ENCODE peak calls at places on chromosomes 12 and 14, in ten cellular contexts. P is heart left ventricle; Y is GM23248; N is ovary; G is lower lobe of right lung; M is ascending aorta; O is endothelial cell of umbilical vein; T is CD4-positive, alpha-beta memory T cell; D is CD8-positive, alpha-beta memory T cell; V is IMR-90. K is an unnamed sample.

GRCh38 chr12:115801826-115802225 is 475.7 kb downstream of the MED13L start:
- DNase-seq in G (no peak), T (no peak), O (no peak), P (no peak), D (no peak), V (no peak), N (no peak), Y (no peak), M (no peak), K (no peak)

GRCh38 chr14:91140672-91141071 is 26.8 kb downstream of the DGLUCY start:
- DNase-seq in G (no peak), V (no peak), N (no peak), Y (peak; percentile 32), D (no peak), T (no peak), M (no peak), O (peak; percentile 71), P (no peak), K (no peak)

GRCh38 chr12:106978035-106978800 is 8.7 kb downstream of the MTERF2 start:
- DNase-seq in Y (peak; percentile 73), D (no peak), G (no peak), N (peak; percentile 73), V (no peak), P (peak; percentile 68), M (no peak), O (no peak), T (no peak), K (no peak)

GRCh38 chr14:57486767-57487379 is 6.8 kb downstream of the CCDC198 start:
- DNase-seq in Y (peak; percentile 62), V (peak; percentile 41), G (no peak), O (peak; percentile 30), D (no peak), N (no peak), P (no peak), T (no peak), M (no peak), K (no peak)

GRCh38 chr12:116150001-116150400 is 127.5 kb downstream of the MED13L start:
- DNase-seq in P (no peak), N (no peak), G (no peak), O (peak; percentile 56), M (no peak), T (no peak), Y (peak; percentile 16), V (no peak), D (no peak), K (no peak)

GRCh38 chr14:52944267-52944666 is 6.6 kb downstream of the FERMT2 start:
- DNase-seq in G (no peak), V (no peak), D (no peak), O (no peak), T (no peak), P (no peak), M (no peak), N (no peak), Y (no peak), K (no peak)

GRCh38 chr12:19967486-19967885 is 400.9 kb upstream of the PDE3A start:
- DNase-seq in T (no peak), O (peak; percentile 85), P (no peak), M (no peak), Y (peak; percentile 97), G (no peak), D (no peak), V (peak; percentile 96), N (peak; percentile 24), K (no peak)

GRCh38 chr14:93019367-93019843 is 96.3 kb downstream of the ITPK1 start:
- DNase-seq in V (no peak), Y (no peak), T (no peak), G (no peak), O (no peak), D (no peak), P (no peak), M (no peak), N (peak; percentile 76), K (no peak)

GRCh38 chr14:58426819-58427288 is 477 bp downstream of the TIMM9 start:
- DNase-seq in N (peak; percentile 64), P (peak; percentile 58), Y (peak; percentile 72), V (peak; percentile 65), M (no peak), D (peak; percentile 24), O (peak; percentile 72), T (no peak), G (peak; percentile 66), K (no peak)

GRCh38 chr12:121404734-121405133 is 4.8 kb downstream of the RNF34 start:
- DNase-seq in M (no peak), O (no peak), T (no peak), P (no peak), G (no peak), N (no peak), Y (no peak), V (no peak), D (no peak), K (no peak)

GRCh38 chr12:77494306-77494705 is 336.4 kb upstream of the NAV3 start:
- DNase-seq in D (no peak), M (no peak), T (no peak), V (no peak), O (no peak), P (no peak), G (no peak), N (no peak), Y (peak; percentile 25), K (no peak)

DNA sequence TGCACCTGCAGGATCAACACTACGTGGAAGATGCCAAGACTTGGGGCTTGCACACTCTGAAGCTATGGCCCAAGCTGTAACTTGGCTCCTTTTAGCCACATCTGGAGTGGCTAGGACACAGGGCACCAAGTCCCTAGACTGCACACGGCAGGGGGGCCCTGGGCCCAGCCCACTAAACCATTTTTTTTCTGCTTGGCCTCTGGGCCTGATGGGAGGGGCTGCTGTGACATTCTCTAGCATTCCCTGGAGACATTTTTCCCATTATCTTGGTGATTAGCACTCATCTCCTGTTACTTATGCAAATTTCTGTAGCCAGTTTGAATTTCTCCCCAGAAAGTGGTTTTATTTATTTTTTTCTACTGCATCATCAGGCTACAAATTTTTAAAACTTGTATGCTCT is 1080.7 kb downstream of the LRFN5 start:
- DNase-seq in D (no peak), P (no peak), O (no peak), M (no peak), V (no peak), G (no peak), T (no peak), N (no peak), Y (no peak), K (no peak)
- H3K27ac ChIP-seq in D (no peak overlapping the region), P (no peak overlapping the region), O (no peak overlapping the region), M (no peak overlapping the region), V (no peak overlapping the region), G (no peak overlapping the region), T (no peak overlapping the region), N (no peak overlapping the region), Y (no peak overlapping the region), K (no peak overlapping the region)

GRCh38 chr12:40632933-40633332 is 59.3 kb upstream of the CNTN1 start:
- DNase-seq in M (no peak), O (no peak), P (no peak), D (no peak), G (no peak), T (no peak), V (no peak), Y (peak; percentile 9), N (no peak), K (no peak)
- H3K27me3 ChIP-seq in M (no peaks in the 10 kb centered on the region), O (no peaks in the 10 kb centered on the region), P (no peaks in the 10 kb centered on the region), D (no peaks in the 10 kb centered on the region), G (no peaks in the 10 kb centered on the region), T (no peaks in the 10 kb centered on the region), V (no peaks in the 10 kb centered on the region), Y (peaks cover 4% of the 10 kb centered on the region), N (no peaks in the 10 kb centered on the region), K (no peaks in the 10 kb centered on the region)

GRCh38 chr12:12874014-12874413 is 17.3 kb upstream of the GPRC5A start:
- DNase-seq in D (no peak), Y (no peak), G (no peak), M (no peak), O (no peak), T (no peak), V (no peak), N (no peak), P (no peak), K (no peak)

GRCh38 chr12:12871587-12872138 is 19.7 kb upstream of the GPRC5A start:
- DNase-seq in P (no peak), D (no peak), Y (no peak), V (no peak), N (no peak), M (no peak), T (no peak), G (no peak), O (no peak), K (no peak)

GRCh38 chr12:12870454-12870853 is 20.9 kb upstream of the GPRC5A start:
- DNase-seq in Y (peak; percentile 98), D (no peak), M (no peak), O (peak; percentile 84), N (no peak), G (no peak), T (no peak), V (peak; percentile 100), P (no peak), K (no peak)

GRCh38 chr12:12872934-12873275 is 18.5 kb upstream of the GPRC5A start:
- DNase-seq in T (no peak), V (peak; percentile 83), M (no peak), O (peak; percentile 43), N (no peak), Y (peak; percentile 69), G (no peak), P (no peak), D (no peak), K (no peak)

GRCh38 chr12:12872139-12872933 is 19.0 kb upstream of the GPRC5A start:
- DNase-seq in V (peak; percentile 88), T (no peak), O (peak; percentile 93), Y (peak; percentile 72), D (no peak), N (no peak), P (no peak), G (peak; percentile 55), M (no peak), K (no peak)
- H3K27ac ChIP-seq in V (peak overlapping the region; percentile 96), T (no peak overlapping the region), O (peak overlapping the region; percentile 96), Y (peak overlapping the region; percentile 73), D (no peak overlapping the region), N (no peak overlapping the region), P (no peak overlapping the region), G (peak overlapping the region; percentile 67), M (no peak overlapping the region), K (peak overlapping the region; percentile 64)

GRCh38 chr12:52557481-52557880 is 4.5 kb upstream of the KRT71 start:
- DNase-seq in M (no peak), N (no peak), Y (no peak), D (no peak), V (no peak), T (no peak), P (no peak), G (no peak), O (no peak), K (no peak)

GRCh38 chr12:52552681-52553195 is at the start of gene KRT71:
- DNase-seq in G (no peak), O (no peak), P (no peak), N (no peak), D (no peak), Y (no peak), V (no peak), T (no peak), M (no peak), K (no peak)

GRCh38 chr12:52552055-52552454 is 890 bp downstream of the KRT71 start:
- DNase-seq in T (no peak), P (no peak), D (no peak), M (no peak), N (no peak), G (no peak), Y (no peak), V (no peak), O (no peak), K (no peak)

GRCh38 chr12:52551466-52551865 is 1.5 kb downstream of the KRT71 start:
- DNase-seq in T (no peak), N (no peak), G (no peak), O (no peak), D (no peak), P (peak; percentile 25), M (no peak), V (no peak), Y (no peak), K (no peak)

GRCh38 chr12:52555577-52555976 is 2.6 kb upstream of the KRT71 start:
- DNase-seq in T (peak; percentile 19), Y (no peak), P (no peak), G (no peak), O (no peak), M (no peak), N (no peak), V (no peak), D (peak; percentile 15), K (no peak)
- H3K27me3 ChIP-seq in T (no peaks in the 10 kb centered on the region), Y (peaks cover 57% of the 10 kb centered on the region), P (peaks cover 3% of the 10 kb centered on the region), G (peaks cover 35% of the 10 kb centered on the region), O (no peaks in the 10 kb centered on the region), M (no peaks in the 10 kb centered on the region), N (no peaks in the 10 kb centered on the region), V (peaks cover 47% of the 10 kb centered on the region), D (no peaks in the 10 kb centered on the region), K (no peaks in the 10 kb centered on the region)

K was measured in esophagus squamous epithelium.